ENCODE peak calls at places on chromosomes 7 and 10, in five cellular contexts. Z is epithelial cell of esophagus, I is kidney tubule cell, E is AG09319, U is posterior cingulate gyrus. C is an unnamed sample.

GRCh38 chr10:126391162-126391880 is 3.0 kb upstream of the ADAM12 start:
- DNase-seq in U (no peak), E (no peak), I (no peak), Z (no peak), C (no peak)

GRCh38 chr10:71254834-71255539 is 42.6 kb downstream of the UNC5B start:
- DNase-seq in E (no peak), U (no peak), Z (no peak), I (no peak), C (no peak)

GRCh38 chr10:22339761-22340361 is 5.4 kb upstream of the SPAG6 start:
- DNase-seq in U (no peak), Z (no peak), E (no peak), I (no peak), C (no peak)

GRCh38 chr7:7185382-7185989 is 3.1 kb downstream of the C1GALT1 start:
- DNase-seq in U (no peak), E (no peak), I (no peak), Z (no peak), C (no peak)

GRCh38 chr7:119974972-119975371 is 298.0 kb upstream of the KCND2 start:
- DNase-seq in I (no peak), U (no peak), Z (peak), E (no peak), C (no peak)

GRCh38 chr10:24242562-24242961 is 33.6 kb downstream of the KIAA1217 start:
- DNase-seq in E (no peak), Z (no peak), U (no peak), I (no peak), C (no peak)

GRCh38 chr10:17003151-17003550 is 126.5 kb downstream of the CUBN start:
- DNase-seq in I (peak), U (no peak), Z (no peak), E (no peak), C (no peak)

GRCh38 chr10:114685456-114685855 is 27.4 kb upstream of the ABLIM1 start:
- DNase-seq in I (no peak), U (no peak), Z (no peak), E (no peak), C (no peak)

GRCh38 chr10:92573798-92574544 is at the start of gene IDE:
- DNase-seq in E (peak), I (peak), U (peak), Z (peak), C (peak)

GRCh38 chr7:158343526-158343925 is 244.1 kb downstream of the PTPRN2 start:
- DNase-seq in I (no peak), E (no peak), Z (no peak), U (no peak), C (no peak)

GRCh38 chr7:69963388-69963787 is 365.1 kb downstream of the AUTS2 start:
- DNase-seq in U (no peak), Z (no peak), I (no peak), E (no peak), C (no peak)

GRCh38 chr7:13651167-13651566 is 338.3 kb downstream of the ETV1 start:
- DNase-seq in I (no peak), Z (no peak), E (no peak), U (no peak), C (no peak)

GRCh38 chr7:139936760-139937310 is 107.8 kb downstream of the TBXAS1 start:
- DNase-seq in U (no peak), E (no peak), Z (peak), I (peak), C (peak)

GRCh38 chr10:49615721-49616120 is 1.9 kb downstream of the CHAT start:
- DNase-seq in U (no peak), I (no peak), E (no peak), Z (no peak), C (no peak)

GRCh38 chr10:12720217-12720981 is 281.1 kb downstream of the CCDC3 start:
- DNase-seq in Z (peak), U (no peak), E (peak), I (peak), C (peak)

GRCh38 chr7:37738338-37738737 is 54.8 kb downstream of the GPR141 start:
- DNase-seq in U (no peak), Z (no peak), I (no peak), E (no peak), C (peak)

GRCh38 chr10:89645742-89646172 is 715 bp upstream of the PANK1 start:
- DNase-seq in I (no peak), E (no peak), U (no peak), Z (no peak), C (no peak)

GRCh38 chr7:20102970-20103369 is 114.2 kb downstream of the MACC1 start:
- DNase-seq in Z (no peak), E (no peak), I (no peak), U (no peak), C (no peak)

GRCh38 chr10:7153750-7154149 is 257.1 kb downstream of the SFMBT2 start:
- DNase-seq in I (peak), E (no peak), Z (peak), U (no peak), C (peak)

GRCh38 chr10:122294006-122294405 is 22.9 kb downstream of the BTBD16 start:
- DNase-seq in I (peak), U (no peak), Z (peak), E (no peak), C (peak)

GRCh38 chr10:132710036-132710686 is 75.8 kb downstream of the NKX6-2 start:
- DNase-seq in Z (no peak), E (no peak), U (peak), I (no peak), C (no peak)

GRCh38 chr7:96116173-96116572 is 205.7 kb downstream of the SLC25A13 start:
- DNase-seq in E (no peak), Z (no peak), U (no peak), I (no peak), C (no peak)

GRCh38 chr7:38781991-38782390 is 127.0 kb downstream of the VPS41 start:
- DNase-seq in Z (no peak), U (no peak), E (no peak), I (no peak), C (no peak)

GRCh38 chr10:84296071-84296981 is 32.1 kb upstream of the CCSER2 start:
- DNase-seq in E (no peak), Z (no peak), U (no peak), I (peak), C (peak)

GRCh38 chr10:118003146-118003545 is 43.6 kb downstream of the RAB11FIP2 start:
- DNase-seq in I (no peak), U (no peak), E (no peak), Z (no peak), C (no peak)

GRCh38 chr10:78802866-78803265 is 265.9 kb upstream of the ZMIZ1 start:
- DNase-seq in I (no peak), Z (peak), E (peak), U (no peak), C (no peak)

GRCh38 chr7:156892086-156892800 is 740 bp downstream of the LMBR1 start:
- DNase-seq in Z (peak), E (no peak), I (peak), U (no peak), C (peak)

GRCh38 chr7:157394246-157395191 is 57.7 kb downstream of the DNAJB6 start:
- DNase-seq in E (no peak), I (peak), Z (peak), U (no peak), C (no peak)

GRCh38 chr10:89053555-89053954 is 63.0 kb downstream of the FAS start:
- DNase-seq in Z (no peak), U (no peak), I (no peak), E (no peak), C (no peak)

GRCh38 chr10:104342941-104343411 is 4.7 kb upstream of the ITPRIP start:
- DNase-seq in U (no peak), E (no peak), Z (no peak), I (no peak), C (no peak)

C was measured in MCF 10A.